ENCODE peak calls at places on chromosomes 1 and 21, in five cellular contexts. One of them, this sample, is unnamed.

GRCh38 chr21:45326834-45327457 is 39.3 kb upstream of the POFUT2 start:
- DNase-seq in kidney: peak; percentile 61
- DNase-seq in cardiac fibroblast: no peak
- DNase-seq in RWPE2: peak; percentile 54
- DNase-seq in left ventricle myocardium inferior: peak; percentile 3
- DNase-seq in this sample: no peak

GRCh38 chr1:204640578-204640977 is 45.0 kb downstream of the LRRN2 start:
- DNase-seq in RWPE2: no peak
- DNase-seq in left ventricle myocardium inferior: no peak
- DNase-seq in cardiac fibroblast: no peak
- DNase-seq in kidney: no peak
- DNase-seq in this sample: no peak

GRCh38 chr1:2259668-2260392 is 31.7 kb downstream of the SKI start:
- DNase-seq in RWPE2: no peak
- DNase-seq in kidney: peak; percentile 74
- DNase-seq in cardiac fibroblast: no peak
- DNase-seq in left ventricle myocardium inferior: no peak
- DNase-seq in this sample: no peak

GRCh38 chr1:10107985-10108663 is 75.4 kb downstream of the UBE4B start:
- DNase-seq in left ventricle myocardium inferior: no peak
- DNase-seq in kidney: no peak
- DNase-seq in cardiac fibroblast: peak; percentile 59
- DNase-seq in RWPE2: no peak
- DNase-seq in this sample: peak; percentile 72

GRCh38 chr1:173190101-173190895 is 16.8 kb downstream of the TNFSF4 start:
- DNase-seq in kidney: peak; percentile 91
- DNase-seq in RWPE2: peak; percentile 85
- DNase-seq in left ventricle myocardium inferior: peak; percentile 78
- DNase-seq in cardiac fibroblast: peak; percentile 89
- DNase-seq in this sample: peak; percentile 96

GRCh38 chr1:184843732-184844495 is 89.3 kb upstream of the EDEM3 start:
- DNase-seq in RWPE2: no peak
- DNase-seq in left ventricle myocardium inferior: no peak
- DNase-seq in cardiac fibroblast: no peak
- DNase-seq in kidney: no peak
- DNase-seq in this sample: peak; percentile 51

GRCh38 chr1:23639460-23639859 is 52.1 kb upstream of the RPL11 start:
- DNase-seq in left ventricle myocardium inferior: peak; percentile 18
- DNase-seq in kidney: no peak
- DNase-seq in RWPE2: no peak
- DNase-seq in cardiac fibroblast: no peak
- DNase-seq in this sample: no peak

GRCh38 chr1:109975718-109976117 is 8.8 kb upstream of the AHCYL1 start:
- DNase-seq in kidney: no peak
- DNase-seq in RWPE2: no peak
- DNase-seq in cardiac fibroblast: peak; percentile 91
- DNase-seq in left ventricle myocardium inferior: no peak
- DNase-seq in this sample: peak; percentile 70

GRCh38 chr1:198529414-198529813 is 11.1 kb downstream of the ATP6V1G3 start:
- DNase-seq in cardiac fibroblast: peak; percentile 86
- DNase-seq in left ventricle myocardium inferior: no peak
- DNase-seq in RWPE2: no peak
- DNase-seq in kidney: no peak
- DNase-seq in this sample: no peak

GRCh38 chr1:182357177-182357576 is 34.4 kb downstream of the GLUL start:
- DNase-seq in cardiac fibroblast: no peak
- DNase-seq in kidney: no peak
- DNase-seq in RWPE2: no peak
- DNase-seq in left ventricle myocardium inferior: no peak
- DNase-seq in this sample: no peak

GRCh38 chr1:201766117-201766863 is 62.7 kb upstream of the IPO9 start:
- DNase-seq in RWPE2: no peak
- DNase-seq in kidney: no peak
- DNase-seq in left ventricle myocardium inferior: peak; percentile 30
- DNase-seq in cardiac fibroblast: peak; percentile 95
- DNase-seq in this sample: no peak

GRCh38 chr1:191977874-191978273 is 180.4 kb upstream of the RGS18 start:
- DNase-seq in kidney: no peak
- DNase-seq in cardiac fibroblast: no peak
- DNase-seq in left ventricle myocardium inferior: no peak
- DNase-seq in RWPE2: no peak
- DNase-seq in this sample: no peak

GRCh38 chr1:220271706-220272046 is 577 bp downstream of the RAB3GAP2 start:
- DNase-seq in kidney: no peak
- DNase-seq in left ventricle myocardium inferior: no peak
- DNase-seq in cardiac fibroblast: peak; percentile 43
- DNase-seq in RWPE2: no peak
- DNase-seq in this sample: peak; percentile 25

GRCh38 chr1:97138515-97139032 is 417.0 kb downstream of the PTBP2 start:
- DNase-seq in RWPE2: no peak
- DNase-seq in kidney: no peak
- DNase-seq in cardiac fibroblast: no peak
- DNase-seq in left ventricle myocardium inferior: no peak
- DNase-seq in this sample: no peak
- TF ChIP-seq CTCF in RWPE2: peak; percentile 52
- TF ChIP-seq CTCF in kidney: no peak
- TF ChIP-seq CTCF in cardiac fibroblast: no peak
- TF ChIP-seq CTCF in left ventricle myocardium inferior: no peak
- TF ChIP-seq CTCF in this sample: no peak

DNA sequence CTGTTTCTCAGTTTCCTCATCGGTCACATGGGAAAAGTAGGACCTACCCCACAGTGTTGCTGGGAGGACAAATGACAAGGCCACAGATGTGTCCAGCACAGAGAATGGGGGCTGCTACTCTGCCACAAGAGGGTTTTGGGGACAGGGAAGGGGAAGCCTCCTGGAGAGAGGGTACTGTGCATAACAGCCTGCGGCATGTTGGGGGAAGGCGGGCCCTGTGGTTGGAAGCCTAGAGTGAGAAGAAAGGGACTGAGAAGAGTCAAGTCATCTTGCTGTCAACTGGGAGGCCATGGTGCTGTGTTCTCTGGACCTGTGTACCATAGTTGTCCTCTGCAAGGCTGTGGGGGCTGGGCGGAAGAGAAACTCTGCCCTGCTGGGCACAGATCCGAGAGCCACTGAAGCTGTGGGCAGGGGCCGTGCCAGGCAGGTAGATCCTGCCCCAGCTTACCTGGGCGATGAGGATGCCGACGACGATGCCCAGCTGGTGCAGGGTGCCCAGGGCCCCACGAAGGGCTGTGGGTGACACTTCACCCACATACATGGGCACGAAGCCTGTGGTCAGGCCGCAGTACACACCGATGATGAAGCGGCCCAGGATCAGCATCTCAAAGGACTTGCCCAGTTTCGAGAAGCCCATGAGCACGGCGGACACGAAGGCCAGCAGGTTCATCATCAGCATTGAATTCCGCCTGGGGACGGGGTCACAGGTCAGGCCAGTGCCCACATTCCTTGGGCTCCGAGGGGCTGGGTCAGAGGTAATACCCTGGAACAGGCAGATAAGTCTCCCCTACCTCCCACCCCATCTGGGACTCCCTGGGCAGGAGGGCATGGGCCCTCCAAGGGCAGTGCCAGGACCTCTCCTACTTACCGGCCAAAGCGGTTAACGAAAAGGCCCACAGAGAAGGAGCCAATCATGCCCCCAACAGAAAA is 28.2 kb downstream of the SLC2A1 start:
- DNase-seq in kidney: no peak
- DNase-seq in RWPE2: no peak
- DNase-seq in cardiac fibroblast: no peak
- DNase-seq in left ventricle myocardium inferior: no peak
- DNase-seq in this sample: no peak
- H3K4me3 ChIP-seq in kidney: no peak overlapping the region
- H3K4me3 ChIP-seq in RWPE2: no peak overlapping the region
- H3K4me3 ChIP-seq in cardiac fibroblast: no peak overlapping the region
- H3K4me3 ChIP-seq in left ventricle myocardium inferior: no peak overlapping the region
- H3K4me3 ChIP-seq in this sample: no peak overlapping the region

GRCh38 chr1:100883963-100884362 is 10.7 kb downstream of the EXTL2 start:
- DNase-seq in kidney: no peak
- DNase-seq in RWPE2: no peak
- DNase-seq in left ventricle myocardium inferior: no peak
- DNase-seq in cardiac fibroblast: peak; percentile 57
- DNase-seq in this sample: peak; percentile 76
- TF ChIP-seq CTCF in kidney: no peak
- TF ChIP-seq CTCF in RWPE2: peak; percentile 40
- TF ChIP-seq CTCF in left ventricle myocardium inferior: no peak
- TF ChIP-seq CTCF in cardiac fibroblast: peak; percentile 16
- TF ChIP-seq CTCF in this sample: peak; percentile 42

GRCh38 chr1:64912191-64912590 is 54.2 kb downstream of the JAK1 start:
- DNase-seq in RWPE2: no peak
- DNase-seq in kidney: no peak
- DNase-seq in cardiac fibroblast: no peak
- DNase-seq in left ventricle myocardium inferior: no peak
- DNase-seq in this sample: no peak

GRCh38 chr1:64909021-64909420 is 57.3 kb downstream of the JAK1 start:
- DNase-seq in RWPE2: no peak
- DNase-seq in cardiac fibroblast: peak; percentile 53
- DNase-seq in left ventricle myocardium inferior: no peak
- DNase-seq in kidney: no peak
- DNase-seq in this sample: no peak

GRCh38 chr1:64908567-64908966 is 57.8 kb downstream of the JAK1 start:
- DNase-seq in kidney: no peak
- DNase-seq in RWPE2: no peak
- DNase-seq in cardiac fibroblast: no peak
- DNase-seq in left ventricle myocardium inferior: no peak
- DNase-seq in this sample: no peak

GRCh38 chr1:64913361-64914015 is 52.9 kb downstream of the JAK1 start:
- DNase-seq in kidney: no peak
- DNase-seq in RWPE2: no peak
- DNase-seq in cardiac fibroblast: no peak
- DNase-seq in left ventricle myocardium inferior: no peak
- DNase-seq in this sample: no peak

GRCh38 chr1:64911326-64911725 is 55.0 kb downstream of the JAK1 start:
- DNase-seq in kidney: no peak
- DNase-seq in cardiac fibroblast: no peak
- DNase-seq in left ventricle myocardium inferior: no peak
- DNase-seq in RWPE2: no peak
- DNase-seq in this sample: no peak
- H3K4me3 ChIP-seq in kidney: no peak overlapping the region
- H3K4me3 ChIP-seq in cardiac fibroblast: no peak overlapping the region
- H3K4me3 ChIP-seq in left ventricle myocardium inferior: no peak overlapping the region
- H3K4me3 ChIP-seq in RWPE2: no peak overlapping the region
- H3K4me3 ChIP-seq in this sample: no peak overlapping the region

DNA sequence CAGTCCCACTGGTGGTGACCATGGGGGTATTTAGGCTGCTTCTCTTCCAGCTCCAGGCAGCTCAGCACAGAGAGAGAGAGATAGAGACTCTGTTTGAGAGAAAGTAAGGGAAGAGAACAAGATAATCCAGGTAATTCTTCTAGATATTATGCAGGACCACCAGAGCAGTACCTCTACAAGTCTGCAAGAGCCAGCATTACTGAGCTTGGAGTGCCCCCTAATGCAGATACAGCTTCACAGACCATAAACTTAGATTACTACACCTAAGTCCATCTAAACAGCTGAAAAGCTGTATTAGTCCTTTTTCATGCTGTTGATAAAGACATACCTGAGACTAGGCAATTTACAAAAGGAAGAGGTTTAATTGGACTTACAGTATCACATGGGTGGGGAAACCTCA is 570.3 kb downstream of the LRRIQ3 start:
- DNase-seq in cardiac fibroblast: no peak
- DNase-seq in kidney: no peak
- DNase-seq in RWPE2: no peak
- DNase-seq in left ventricle myocardium inferior: no peak
- DNase-seq in this sample: peak; percentile 6
- TF ChIP-seq CTCF in cardiac fibroblast: no peak
- TF ChIP-seq CTCF in kidney: no peak
- TF ChIP-seq CTCF in RWPE2: no peak
- TF ChIP-seq CTCF in left ventricle myocardium inferior: no peak
- TF ChIP-seq CTCF in this sample: no peak

DNA sequence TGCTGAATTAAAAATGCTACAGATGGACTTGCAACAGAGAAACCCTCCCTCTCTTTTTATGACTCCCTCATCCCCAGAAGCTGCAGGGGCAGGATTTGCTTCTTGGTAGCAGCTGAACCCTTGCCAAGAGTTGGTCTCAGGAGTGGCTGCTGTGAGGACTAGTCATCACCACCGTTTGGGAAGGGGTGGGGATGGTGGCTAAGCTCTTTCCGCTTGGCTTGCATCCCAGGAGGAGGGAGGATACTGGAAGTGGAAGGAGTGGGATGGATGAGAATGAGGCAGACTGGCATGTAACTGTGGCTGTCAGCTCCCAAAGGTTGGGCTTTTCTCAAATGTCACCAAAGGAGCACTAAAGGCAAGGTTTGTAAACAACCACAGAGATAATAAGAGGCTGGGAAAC is 50.8 kb upstream of the COL24A1 start:
- DNase-seq in cardiac fibroblast: peak; percentile 91
- DNase-seq in kidney: no peak
- DNase-seq in RWPE2: peak; percentile 65
- DNase-seq in left ventricle myocardium inferior: peak; percentile 20
- DNase-seq in this sample: peak; percentile 87
- H3K4me3 ChIP-seq in cardiac fibroblast: no peak overlapping the region
- H3K4me3 ChIP-seq in kidney: no peak overlapping the region
- H3K4me3 ChIP-seq in RWPE2: no peak overlapping the region
- H3K4me3 ChIP-seq in left ventricle myocardium inferior: no peak overlapping the region
- H3K4me3 ChIP-seq in this sample: no peak overlapping the region

GRCh38 chr1:28248273-28249012 is 10.9 kb upstream of the SESN2 start:
- DNase-seq in RWPE2: no peak
- DNase-seq in kidney: peak; percentile 83
- DNase-seq in cardiac fibroblast: peak; percentile 87
- DNase-seq in left ventricle myocardium inferior: peak; percentile 81
- DNase-seq in this sample: peak; percentile 78

GRCh38 chr1:28246427-28246832 is 10.5 kb downstream of the ATP5IF1 start:
- DNase-seq in cardiac fibroblast: peak; percentile 53
- DNase-seq in kidney: no peak
- DNase-seq in left ventricle myocardium inferior: no peak
- DNase-seq in RWPE2: no peak
- DNase-seq in this sample: peak; percentile 92

GRCh38 chr1:28249013-28249870 is 10.1 kb upstream of the SESN2 start:
- DNase-seq in cardiac fibroblast: peak; percentile 76
- DNase-seq in left ventricle myocardium inferior: peak; percentile 65
- DNase-seq in kidney: peak; percentile 83
- DNase-seq in RWPE2: no peak
- DNase-seq in this sample: peak; percentile 93

GRCh38 chr1:28247603-28248272 is 11.6 kb upstream of the SESN2 start:
- DNase-seq in left ventricle myocardium inferior: no peak
- DNase-seq in cardiac fibroblast: no peak
- DNase-seq in RWPE2: no peak
- DNase-seq in kidney: no peak
- DNase-seq in this sample: no peak

GRCh38 chr1:28249879-28250295 is 9.4 kb upstream of the SESN2 start:
- DNase-seq in kidney: no peak
- DNase-seq in RWPE2: no peak
- DNase-seq in left ventricle myocardium inferior: no peak
- DNase-seq in cardiac fibroblast: no peak
- DNase-seq in this sample: peak; percentile 43
- TF ChIP-seq CTCF in kidney: no peak
- TF ChIP-seq CTCF in RWPE2: no peak
- TF ChIP-seq CTCF in left ventricle myocardium inferior: no peak
- TF ChIP-seq CTCF in cardiac fibroblast: no peak
- TF ChIP-seq CTCF in this sample: no peak

This sample was measured in epithelial cell of esophagus.